ENCODE peak calls at places on chromosomes 7 and 10, in six cellular contexts. U is upper lobe of right lung; Y is CD8-positive, alpha-beta memory T cell; E is HFF-Myc; G is gastrocnemius medialis; B is NT2/D1. N is an unnamed sample.

GRCh38 chr7:159064816-159065130 is 79.9 kb downstream of the VIPR2 start:
- DNase-seq in U (peak; percentile 48), Y (no peak), E (no peak), G (no peak), B (no peak), N (no peak)

GRCh38 chr7:4123823-4124222 is 558.3 kb upstream of the FOXK1 start:
- DNase-seq in U (peak; percentile 16), Y (no peak), E (no peak), G (no peak), B (no peak), N (peak; percentile 39)

GRCh38 chr7:90579181-90579688 is 16.9 kb upstream of the CDK14 start:
- DNase-seq in U (no peak), Y (no peak), E (no peak), G (no peak), B (no peak), N (peak; percentile 79)

GRCh38 chr10:119306514-119306951 is 99.2 kb downstream of the GRK5 start:
- DNase-seq in U (no peak), Y (peak; percentile 59), E (no peak), G (no peak), B (no peak), N (no peak)

GRCh38 chr10:11538834-11539190 is 72.6 kb downstream of the USP6NL start:
- DNase-seq in U (no peak), Y (no peak), E (no peak), G (no peak), B (no peak), N (no peak)

GRCh38 chr10:131790021-131790420 is 110.8 kb upstream of the PPP2R2D start:
- DNase-seq in U (no peak), Y (no peak), E (no peak), G (no peak), B (no peak), N (no peak)

GRCh38 chr7:124536156-124536762 is 229.3 kb downstream of the GPR37 start:
- DNase-seq in U (no peak), Y (no peak), E (no peak), G (no peak), B (no peak), N (no peak)

GRCh38 chr7:121557034-121557892 is 161.2 kb upstream of the FAM3C start:
- DNase-seq in U (no peak), Y (no peak), E (no peak), G (no peak), B (no peak), N (no peak)

GRCh38 chr10:44911081-44911540 is at the start of gene TMEM72:
- DNase-seq in U (peak; percentile 89), Y (no peak), E (no peak), G (no peak), B (peak; percentile 38), N (no peak)

GRCh38 chr7:151082151-151083070 is 882 bp downstream of the TMUB1 start:
- DNase-seq in U (no peak), Y (no peak), E (no peak), G (no peak), B (no peak), N (no peak)

GRCh38 chr10:123241391-123242141 is 87.4 kb downstream of the BUB3 start:
- DNase-seq in U (no peak), Y (peak; percentile 20), E (no peak), G (no peak), B (no peak), N (no peak)

GRCh38 chr10:1255166-1255565 is 199.0 kb downstream of the WDR37 start:
- DNase-seq in U (no peak), Y (no peak), E (no peak), G (no peak), B (no peak), N (no peak)

GRCh38 chr7:147981072-147981813 is 609.3 kb upstream of the C7orf33 start:
- DNase-seq in U (no peak), Y (no peak), E (no peak), G (no peak), B (no peak), N (no peak)

GRCh38 chr10:24721254-24722106 is 2.2 kb downstream of the ARHGAP21 start:
- DNase-seq in U (peak; percentile 70), Y (no peak), E (no peak), G (peak; percentile 27), B (no peak), N (no peak)

GRCh38 chr7:74093671-74094223 is 10.1 kb downstream of the LIMK1 start:
- DNase-seq in U (no peak), Y (no peak), E (no peak), G (no peak), B (no peak), N (no peak)

GRCh38 chr7:29945259-29945809 is 44.3 kb downstream of the SCRN1 start:
- DNase-seq in U (no peak), Y (no peak), E (no peak), G (no peak), B (no peak), N (no peak)

GRCh38 chr10:101446947-101447346 is 93.0 kb downstream of the BTRC start:
- DNase-seq in U (no peak), Y (no peak), E (no peak), G (no peak), B (no peak), N (no peak)

GRCh38 chr7:43671520-43671919 is 57.8 kb downstream of the COA1 start:
- DNase-seq in U (no peak), Y (no peak), E (no peak), G (no peak), B (no peak), N (no peak)

GRCh38 chr7:74544706-74545469 is 91.2 kb downstream of the GTF2IRD1 start:
- DNase-seq in U (peak; percentile 72), Y (no peak), E (peak; percentile 16), G (no peak), B (peak; percentile 38), N (peak; percentile 4)

GRCh38 chr10:31320598-31321211 is 1.7 kb downstream of the ZEB1 start:
- DNase-seq in U (no peak), Y (peak; percentile 3), E (no peak), G (peak; percentile 36), B (no peak), N (no peak)

GRCh38 chr7:29370531-29371314 is 176.1 kb downstream of the CHN2 start:
- DNase-seq in U (no peak), Y (no peak), E (no peak), G (no peak), B (no peak), N (no peak)

GRCh38 chr10:42551582-42552187 is 86.7 kb downstream of the ZNF33B start:
- DNase-seq in U (no peak), Y (no peak), E (no peak), G (no peak), B (no peak), N (no peak)

GRCh38 chr10:88598060-88598459 is 11.5 kb downstream of the LIPJ start:
- DNase-seq in U (no peak), Y (no peak), E (no peak), G (no peak), B (no peak), N (no peak)

GRCh38 chr7:22090107-22090506 is 144.4 kb upstream of the CDCA7L start:
- DNase-seq in U (no peak), Y (no peak), E (no peak), G (no peak), B (no peak), N (no peak)

GRCh38 chr7:100590077-100590737 is 4.1 kb downstream of the FBXO24 start:
- DNase-seq in U (peak; percentile 52), Y (no peak), E (no peak), G (no peak), B (no peak), N (no peak)

GRCh38 chr10:3220853-3221252 is 48.3 kb upstream of the PITRM1 start:
- DNase-seq in U (no peak), Y (no peak), E (no peak), G (no peak), B (no peak), N (no peak)

DNA sequence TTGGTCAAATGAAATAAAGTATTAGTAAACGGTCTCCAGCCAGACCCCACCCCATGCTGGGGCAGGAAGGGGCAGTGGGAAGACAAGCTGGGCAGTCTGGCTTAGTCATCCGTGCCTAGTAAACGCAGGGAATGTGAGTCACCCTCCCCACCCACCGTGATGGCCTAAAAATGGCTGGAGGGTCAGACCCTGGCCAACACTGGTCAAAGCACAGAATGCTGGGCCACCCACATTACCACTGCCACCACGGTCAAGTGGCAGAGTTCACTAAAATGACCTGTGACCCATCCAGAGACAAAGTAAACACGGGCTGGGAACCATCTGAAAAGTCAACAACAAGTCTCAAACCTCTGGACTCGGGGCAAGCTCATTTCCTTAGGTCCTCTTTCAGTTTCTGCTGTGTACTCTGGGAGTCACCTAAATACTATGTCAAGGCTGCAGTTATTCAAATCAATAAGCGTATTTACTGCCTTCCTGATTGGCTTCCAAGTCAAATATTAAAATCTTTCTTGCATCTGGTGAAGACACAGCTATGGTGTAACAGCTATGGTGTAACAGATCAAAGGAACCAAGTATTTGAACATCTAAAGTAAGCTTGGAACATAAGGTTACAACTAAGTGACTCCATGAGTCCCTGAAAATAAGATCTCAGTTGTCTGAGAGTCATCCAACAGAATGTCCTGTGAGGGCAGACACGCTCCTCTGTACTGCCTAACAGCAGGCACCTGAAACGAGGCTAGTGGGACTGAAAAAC is 3.0 kb downstream of the ZFAND2A start:
- DNase-seq in U (no peak), Y (no peak), E (no peak), G (no peak), B (no peak), N (peak; percentile 12)
- H3K4me3 ChIP-seq in U (no peak overlapping the region), Y (no peak overlapping the region), E (no peak overlapping the region), G (no peak overlapping the region), B (no peak overlapping the region), N (no peak overlapping the region)

GRCh38 chr10:17029581-17030271 is 99.9 kb downstream of the CUBN start:
- DNase-seq in U (peak; percentile 74), Y (peak; percentile 54), E (peak; percentile 84), G (no peak), B (no peak), N (peak; percentile 67)
- H3K4me3 ChIP-seq in U (peak overlapping the region; percentile 14), Y (peak overlapping the region; percentile 34), E (peak overlapping the region; percentile 19), G (no peak overlapping the region), B (no peak overlapping the region), N (no peak overlapping the region)

DNA sequence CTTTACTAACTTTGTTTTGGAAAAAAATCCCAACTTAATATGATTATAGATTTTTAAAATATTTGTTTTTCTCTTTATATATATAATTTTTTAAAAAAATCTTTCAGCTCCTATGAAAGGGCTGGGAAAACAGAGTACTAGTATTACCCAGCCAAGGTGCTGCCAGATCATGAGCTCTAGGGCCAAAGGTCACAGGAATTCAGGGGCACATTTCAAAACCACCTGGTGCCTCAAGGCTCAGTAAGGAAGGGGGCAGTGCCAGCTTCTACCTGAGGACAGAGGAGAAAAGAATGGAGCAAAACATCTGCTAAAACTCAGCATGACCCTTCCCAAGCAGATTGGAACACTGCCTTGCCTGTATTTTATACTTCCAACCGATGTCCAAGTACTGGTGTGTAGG is 667.5 kb downstream of the PARD3 start:
- DNase-seq in U (no peak), Y (no peak), E (no peak), G (no peak), B (no peak), N (no peak)
- H3K4me3 ChIP-seq in U (no peak overlapping the region), Y (no peak overlapping the region), E (no peak overlapping the region), G (no peak overlapping the region), B (no peak overlapping the region), N (no peak overlapping the region)

GRCh38 chr7:20558963-20559716 is 56.3 kb upstream of the ABCB5 start:
- DNase-seq in U (no peak), Y (no peak), E (no peak), G (no peak), B (no peak), N (no peak)

GRCh38 chr7:20559883-20560282 is 55.6 kb upstream of the ABCB5 start:
- DNase-seq in U (no peak), Y (no peak), E (no peak), G (no peak), B (no peak), N (no peak)

GRCh38 chr7:20556091-20556490 is 59.4 kb upstream of the ABCB5 start:
- DNase-seq in U (no peak), Y (no peak), E (no peak), G (no peak), B (no peak), N (no peak)

GRCh38 chr7:20554072-20554471 is 61.4 kb upstream of the ABCB5 start:
- DNase-seq in U (no peak), Y (no peak), E (no peak), G (no peak), B (no peak), N (no peak)
- H3K4me3 ChIP-seq in U (no peak overlapping the region), Y (no peak overlapping the region), E (no peak overlapping the region), G (no peak overlapping the region), B (no peak overlapping the region), N (no peak overlapping the region)

N was measured in astrocyte of the cerebellum.